ENCODE peak calls at places on chromosome 16, in eight cellular contexts. One of them, this sample, is unnamed.

GRCh38 chr16:51989637-51990230 is 557.2 kb downstream of the TOX3 start:
- DNase-seq in tibial artery: no peak
- DNase-seq in CD4-positive, alpha-beta T cell: no peak
- DNase-seq in heart right ventricle: no peak
- DNase-seq in body of pancreas: no peak
- DNase-seq in H9: no peak
- DNase-seq in uterus: no peak
- DNase-seq in OCI-LY7: no peak
- DNase-seq in this sample: no peak

GRCh38 chr16:81585785-81586184 is 141.2 kb downstream of the CMIP start:
- DNase-seq in uterus: no peak
- DNase-seq in OCI-LY7: no peak
- DNase-seq in heart right ventricle: no peak
- DNase-seq in H9: peak; percentile 57
- DNase-seq in body of pancreas: peak; percentile 20
- DNase-seq in tibial artery: no peak
- DNase-seq in CD4-positive, alpha-beta T cell: no peak
- DNase-seq in this sample: no peak

GRCh38 chr16:2467301-2468141 is 3.6 kb upstream of the NTN3 start:
- DNase-seq in OCI-LY7: peak; percentile 79
- DNase-seq in body of pancreas: peak; percentile 71
- DNase-seq in H9: peak; percentile 74
- DNase-seq in tibial artery: peak; percentile 75
- DNase-seq in heart right ventricle: peak; percentile 75
- DNase-seq in CD4-positive, alpha-beta T cell: no peak
- DNase-seq in uterus: peak; percentile 80
- DNase-seq in this sample: peak; percentile 80

GRCh38 chr16:24523569-24523968 is 15.8 kb upstream of the RBBP6 start:
- DNase-seq in H9: peak; percentile 33
- DNase-seq in heart right ventricle: no peak
- DNase-seq in CD4-positive, alpha-beta T cell: no peak
- DNase-seq in tibial artery: no peak
- DNase-seq in body of pancreas: no peak
- DNase-seq in OCI-LY7: no peak
- DNase-seq in uterus: no peak
- DNase-seq in this sample: no peak

GRCh38 chr16:69938981-69939820 is 11.9 kb upstream of the CLEC18A start:
- DNase-seq in OCI-LY7: no peak
- DNase-seq in H9: peak; percentile 58
- DNase-seq in tibial artery: no peak
- DNase-seq in heart right ventricle: no peak
- DNase-seq in uterus: no peak
- DNase-seq in body of pancreas: no peak
- DNase-seq in CD4-positive, alpha-beta T cell: no peak
- DNase-seq in this sample: no peak

GRCh38 chr16:25413962-25414361 is 156.3 kb upstream of the ZKSCAN2 start:
- DNase-seq in heart right ventricle: no peak
- DNase-seq in CD4-positive, alpha-beta T cell: no peak
- DNase-seq in tibial artery: no peak
- DNase-seq in body of pancreas: no peak
- DNase-seq in uterus: no peak
- DNase-seq in H9: no peak
- DNase-seq in OCI-LY7: no peak
- DNase-seq in this sample: no peak

GRCh38 chr16:27220991-27221390 is 17.7 kb downstream of the KDM8 start:
- DNase-seq in CD4-positive, alpha-beta T cell: no peak
- DNase-seq in tibial artery: no peak
- DNase-seq in heart right ventricle: no peak
- DNase-seq in OCI-LY7: no peak
- DNase-seq in uterus: no peak
- DNase-seq in H9: no peak
- DNase-seq in body of pancreas: no peak
- DNase-seq in this sample: no peak

GRCh38 chr16:49588729-49589384 is 215.3 kb downstream of the C16orf78 start:
- DNase-seq in body of pancreas: no peak
- DNase-seq in H9: peak; percentile 23
- DNase-seq in heart right ventricle: no peak
- DNase-seq in tibial artery: peak; percentile 13
- DNase-seq in OCI-LY7: no peak
- DNase-seq in uterus: no peak
- DNase-seq in CD4-positive, alpha-beta T cell: no peak
- DNase-seq in this sample: no peak

GRCh38 chr16:29852654-29853053 is 10.4 kb downstream of the CDIPT start:
- DNase-seq in uterus: no peak
- DNase-seq in heart right ventricle: peak; percentile 43
- DNase-seq in OCI-LY7: no peak
- DNase-seq in body of pancreas: peak; percentile 27
- DNase-seq in H9: no peak
- DNase-seq in tibial artery: no peak
- DNase-seq in CD4-positive, alpha-beta T cell: no peak
- DNase-seq in this sample: no peak

GRCh38 chr16:21650517-21650916 is 1.9 kb downstream of the IGSF6 start:
- DNase-seq in CD4-positive, alpha-beta T cell: no peak
- DNase-seq in H9: no peak
- DNase-seq in tibial artery: peak; percentile 52
- DNase-seq in uterus: no peak
- DNase-seq in heart right ventricle: no peak
- DNase-seq in body of pancreas: peak; percentile 44
- DNase-seq in OCI-LY7: no peak
- DNase-seq in this sample: no peak

GRCh38 chr16:53434436-53435065 is at the start of gene RBL2:
- DNase-seq in uterus: peak; percentile 85
- DNase-seq in body of pancreas: peak; percentile 51
- DNase-seq in heart right ventricle: peak; percentile 10
- DNase-seq in CD4-positive, alpha-beta T cell: peak; percentile 80
- DNase-seq in tibial artery: peak; percentile 76
- DNase-seq in H9: peak; percentile 84
- DNase-seq in OCI-LY7: peak; percentile 83
- DNase-seq in this sample: peak; percentile 89

GRCh38 chr16:2162676-2163118 is 7.1 kb downstream of the TRAF7 start:
- DNase-seq in uterus: no peak
- DNase-seq in body of pancreas: no peak
- DNase-seq in CD4-positive, alpha-beta T cell: no peak
- DNase-seq in tibial artery: no peak
- DNase-seq in H9: no peak
- DNase-seq in heart right ventricle: no peak
- DNase-seq in OCI-LY7: no peak
- DNase-seq in this sample: no peak

GRCh38 chr16:4687946-4688673 is 5.3 kb upstream of the NUDT16L1 start:
- DNase-seq in body of pancreas: no peak
- DNase-seq in CD4-positive, alpha-beta T cell: no peak
- DNase-seq in H9: no peak
- DNase-seq in heart right ventricle: no peak
- DNase-seq in OCI-LY7: no peak
- DNase-seq in tibial artery: no peak
- DNase-seq in uterus: no peak
- DNase-seq in this sample: no peak

DNA sequence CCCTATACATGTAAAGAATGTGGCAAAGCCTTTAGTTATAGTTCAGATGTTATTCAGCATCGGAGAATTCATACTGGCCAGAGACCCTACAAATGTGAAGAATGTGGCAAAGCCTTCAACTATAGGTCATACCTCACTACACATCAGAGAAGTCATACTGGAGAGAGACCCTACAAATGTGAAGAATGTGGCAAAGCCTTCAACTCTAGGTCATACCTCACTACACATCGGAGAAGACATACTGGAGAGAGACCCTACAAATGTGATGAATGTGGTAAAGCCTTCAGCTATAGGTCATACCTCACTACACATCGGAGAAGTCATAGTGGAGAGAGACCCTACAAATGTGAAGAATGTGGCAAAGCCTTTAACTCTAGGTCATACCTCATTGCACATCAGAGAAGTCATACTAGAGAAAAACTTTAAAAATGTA is 42.5 kb downstream of the ZNF267 start:
- DNase-seq in body of pancreas: no peak
- DNase-seq in CD4-positive, alpha-beta T cell: no peak
- DNase-seq in H9: no peak
- DNase-seq in OCI-LY7: peak; percentile 7
- DNase-seq in tibial artery: no peak
- DNase-seq in uterus: no peak
- DNase-seq in heart right ventricle: no peak
- DNase-seq in this sample: no peak
- H3K9me3 ChIP-seq in body of pancreas: peaks cover 7% of the 10 kb centered on the region
- H3K9me3 ChIP-seq in CD4-positive, alpha-beta T cell: peaks cover 100% of the 10 kb centered on the region
- H3K9me3 ChIP-seq in H9: peaks cover 81% of the 10 kb centered on the region
- H3K9me3 ChIP-seq in OCI-LY7: peaks cover 96% of the 10 kb centered on the region
- H3K9me3 ChIP-seq in tibial artery: peaks cover 67% of the 10 kb centered on the region
- H3K9me3 ChIP-seq in uterus: no peaks in the 10 kb centered on the region
- H3K9me3 ChIP-seq in heart right ventricle: peaks cover 78% of the 10 kb centered on the region
- H3K9me3 ChIP-seq in this sample: peaks cover 100% of the 10 kb centered on the region

DNA sequence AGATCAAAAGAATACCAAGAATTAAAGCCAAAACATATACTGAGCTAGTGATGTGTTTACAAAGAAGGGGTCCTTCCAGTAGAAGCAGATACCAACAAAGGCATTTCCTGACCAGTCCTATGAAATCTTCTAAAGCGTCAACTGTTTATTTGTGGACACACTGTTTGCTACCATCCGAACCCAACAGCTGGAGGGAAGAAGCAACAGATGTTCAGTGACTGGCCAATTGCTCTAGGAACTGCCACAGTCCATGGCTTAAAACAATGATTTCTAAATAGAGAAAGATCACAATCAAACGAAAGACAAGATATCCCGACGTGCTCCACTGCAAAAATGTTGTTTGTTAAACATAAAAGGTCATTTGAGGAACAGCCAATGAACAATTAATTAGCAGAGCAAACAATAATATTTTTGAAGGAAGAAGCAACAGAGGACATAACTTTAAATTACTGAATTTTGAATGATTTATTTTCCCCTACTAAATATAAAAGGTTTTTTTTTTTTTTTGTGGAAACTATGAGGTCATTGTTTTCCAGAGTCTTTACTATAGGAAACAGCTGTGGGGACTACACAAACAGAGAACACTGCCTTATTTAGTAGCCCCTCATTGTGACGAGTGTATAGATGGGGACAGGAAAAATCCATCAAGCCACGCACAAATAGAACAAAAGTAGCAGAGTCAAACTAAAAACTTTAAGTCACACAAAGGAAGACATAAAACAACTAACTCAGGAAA is 17.2 kb downstream of the USP31 start:
- DNase-seq in OCI-LY7: peak; percentile 22
- DNase-seq in tibial artery: no peak
- DNase-seq in CD4-positive, alpha-beta T cell: no peak
- DNase-seq in body of pancreas: no peak
- DNase-seq in heart right ventricle: no peak
- DNase-seq in H9: no peak
- DNase-seq in uterus: no peak
- DNase-seq in this sample: no peak
- H3K9me3 ChIP-seq in OCI-LY7: peaks cover 13% of the 10 kb centered on the region
- H3K9me3 ChIP-seq in tibial artery: no peaks in the 10 kb centered on the region
- H3K9me3 ChIP-seq in CD4-positive, alpha-beta T cell: no peaks in the 10 kb centered on the region
- H3K9me3 ChIP-seq in body of pancreas: no peaks in the 10 kb centered on the region
- H3K9me3 ChIP-seq in heart right ventricle: no peaks in the 10 kb centered on the region
- H3K9me3 ChIP-seq in H9: no peaks in the 10 kb centered on the region
- H3K9me3 ChIP-seq in uterus: no peaks in the 10 kb centered on the region
- H3K9me3 ChIP-seq in this sample: peaks cover 18% of the 10 kb centered on the region

GRCh38 chr16:19236561-19236960 is 49.0 kb upstream of the CLEC19A start:
- DNase-seq in heart right ventricle: no peak
- DNase-seq in body of pancreas: no peak
- DNase-seq in tibial artery: no peak
- DNase-seq in OCI-LY7: no peak
- DNase-seq in CD4-positive, alpha-beta T cell: no peak
- DNase-seq in uterus: no peak
- DNase-seq in H9: no peak
- DNase-seq in this sample: no peak

GRCh38 chr16:19240494-19240893 is 45.0 kb upstream of the CLEC19A start:
- DNase-seq in tibial artery: no peak
- DNase-seq in uterus: no peak
- DNase-seq in H9: peak; percentile 46
- DNase-seq in heart right ventricle: no peak
- DNase-seq in OCI-LY7: no peak
- DNase-seq in body of pancreas: no peak
- DNase-seq in CD4-positive, alpha-beta T cell: no peak
- DNase-seq in this sample: no peak

GRCh38 chr16:19235886-19236285 is 49.6 kb upstream of the CLEC19A start:
- DNase-seq in body of pancreas: no peak
- DNase-seq in H9: no peak
- DNase-seq in tibial artery: no peak
- DNase-seq in uterus: no peak
- DNase-seq in heart right ventricle: no peak
- DNase-seq in OCI-LY7: no peak
- DNase-seq in CD4-positive, alpha-beta T cell: no peak
- DNase-seq in this sample: no peak

GRCh38 chr16:19239756-19240155 is 45.8 kb upstream of the CLEC19A start:
- DNase-seq in tibial artery: no peak
- DNase-seq in uterus: no peak
- DNase-seq in heart right ventricle: no peak
- DNase-seq in CD4-positive, alpha-beta T cell: no peak
- DNase-seq in body of pancreas: no peak
- DNase-seq in H9: no peak
- DNase-seq in OCI-LY7: no peak
- DNase-seq in this sample: no peak

DNA sequence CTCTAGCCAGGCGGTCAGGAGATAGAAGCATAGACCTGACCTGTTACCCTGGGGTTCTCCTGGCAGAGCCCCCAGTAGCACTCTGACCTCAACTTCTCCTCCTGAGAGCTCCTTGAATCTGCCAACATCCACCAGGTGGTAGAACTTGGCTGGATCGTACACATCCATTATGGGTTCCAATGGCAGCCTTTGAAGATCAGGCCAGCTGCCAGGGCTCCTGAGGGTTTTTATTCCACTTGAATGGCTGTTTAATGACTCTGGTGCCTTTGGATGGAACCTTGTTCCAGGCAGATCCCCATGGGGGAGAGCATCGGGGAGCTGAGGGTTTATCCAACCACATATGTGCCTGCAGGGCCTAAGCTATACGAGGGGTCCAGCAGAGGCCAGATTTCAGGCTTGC is 47.1 kb upstream of the CLEC19A start:
- DNase-seq in tibial artery: no peak
- DNase-seq in H9: no peak
- DNase-seq in CD4-positive, alpha-beta T cell: no peak
- DNase-seq in uterus: no peak
- DNase-seq in body of pancreas: no peak
- DNase-seq in heart right ventricle: no peak
- DNase-seq in OCI-LY7: no peak
- DNase-seq in this sample: no peak
- H3K9me3 ChIP-seq in tibial artery: peaks cover 8% of the 10 kb centered on the region
- H3K9me3 ChIP-seq in H9: peaks cover 8% of the 10 kb centered on the region
- H3K9me3 ChIP-seq in CD4-positive, alpha-beta T cell: peaks cover 18% of the 10 kb centered on the region
- H3K9me3 ChIP-seq in uterus: no peaks in the 10 kb centered on the region
- H3K9me3 ChIP-seq in body of pancreas: no peaks in the 10 kb centered on the region
- H3K9me3 ChIP-seq in heart right ventricle: peaks cover 7% of the 10 kb centered on the region
- H3K9me3 ChIP-seq in OCI-LY7: peaks cover 23% of the 10 kb centered on the region
- H3K9me3 ChIP-seq in this sample: peaks cover 36% of the 10 kb centered on the region

GRCh38 chr16:31764103-31764502 is 109.5 kb upstream of the ZNF267 start:
- DNase-seq in heart right ventricle: no peak
- DNase-seq in CD4-positive, alpha-beta T cell: no peak
- DNase-seq in body of pancreas: no peak
- DNase-seq in OCI-LY7: no peak
- DNase-seq in tibial artery: no peak
- DNase-seq in uterus: no peak
- DNase-seq in H9: no peak
- DNase-seq in this sample: no peak

DNA sequence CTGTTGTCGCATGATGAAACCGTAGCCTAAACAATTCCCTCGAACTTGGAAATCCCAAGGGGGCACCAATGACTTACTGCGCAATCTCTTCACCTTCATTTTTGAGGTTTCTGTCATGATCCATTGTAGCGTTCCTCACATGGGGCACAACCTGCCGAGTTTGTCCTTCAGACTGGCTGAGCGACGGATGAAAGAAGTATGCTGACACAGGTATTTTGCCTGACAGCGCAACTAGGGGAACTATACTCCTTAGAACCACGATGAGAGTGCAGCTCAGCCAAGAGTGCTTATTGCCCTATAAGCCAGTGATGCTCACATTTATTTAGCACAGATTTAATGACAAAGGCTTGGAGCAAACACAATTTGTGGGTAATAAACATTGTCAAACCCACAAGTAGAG is 106.3 kb upstream of the ZNF267 start:
- DNase-seq in CD4-positive, alpha-beta T cell: no peak
- DNase-seq in body of pancreas: no peak
- DNase-seq in H9: no peak
- DNase-seq in uterus: no peak
- DNase-seq in OCI-LY7: no peak
- DNase-seq in tibial artery: no peak
- DNase-seq in heart right ventricle: no peak
- DNase-seq in this sample: no peak
- H3K9me3 ChIP-seq in CD4-positive, alpha-beta T cell: peaks cover 94% of the 10 kb centered on the region
- H3K9me3 ChIP-seq in body of pancreas: peaks cover 9% of the 10 kb centered on the region
- H3K9me3 ChIP-seq in H9: peaks cover 66% of the 10 kb centered on the region
- H3K9me3 ChIP-seq in uterus: no peaks in the 10 kb centered on the region
- H3K9me3 ChIP-seq in OCI-LY7: peaks cover 16% of the 10 kb centered on the region
- H3K9me3 ChIP-seq in tibial artery: peaks cover 87% of the 10 kb centered on the region
- H3K9me3 ChIP-seq in heart right ventricle: peaks cover 73% of the 10 kb centered on the region
- H3K9me3 ChIP-seq in this sample: peaks cover 100% of the 10 kb centered on the region

This sample was measured in left ventricle myocardium inferior.